ENCODE peak calls at places on chromosomes 16 and 17, in seven cellular contexts. One of them, this sample, is unnamed.

GRCh38 chr17:79790805-79791353 is 6.0 kb downstream of the CBX8 start:
- ATAC-seq in memory B cell: no peak
- ATAC-seq in SK-N-SH treated with all-trans-retinoic acid at 6 μM for 48 hours: peak; percentile 1
- ATAC-seq in stimulated activated naive B cell treated with anti-CD40 and anti-IgM and Interleukin-4, amounts not matched to agents 10 μg/mL and 1 μg/mL and 100 μg/mL, for 72 hours: no peak
- ATAC-seq in CD4-positive, CD25-positive, alpha-beta regulatory T cell: no peak
- ATAC-seq in RWPE2: no peak
- ATAC-seq in activated T-cell treated with anti-CD3 and anti-CD28 coated beads, Interleukin-2, amount 50 U/mL, for 4 hours: no peak
- ATAC-seq in this sample: no peak

GRCh38 chr17:78239489-78239931 is 8.1 kb downstream of the TMEM235 start:
- ATAC-seq in memory B cell: peak; percentile 79
- ATAC-seq in SK-N-SH treated with all-trans-retinoic acid at 6 μM for 48 hours: no peak
- ATAC-seq in stimulated activated naive B cell treated with anti-CD40 and anti-IgM and Interleukin-4, amounts not matched to agents 10 μg/mL and 1 μg/mL and 100 μg/mL, for 72 hours: peak; percentile 39
- ATAC-seq in CD4-positive, CD25-positive, alpha-beta regulatory T cell: no peak
- ATAC-seq in RWPE2: no peak
- ATAC-seq in activated T-cell treated with anti-CD3 and anti-CD28 coated beads, Interleukin-2, amount 50 U/mL, for 4 hours: no peak
- ATAC-seq in this sample: peak; percentile 5

GRCh38 chr17:35312346-35312745 is 61.1 kb downstream of the SLFN11 start:
- ATAC-seq in memory B cell: no peak
- ATAC-seq in SK-N-SH treated with all-trans-retinoic acid at 6 μM for 48 hours: no peak
- ATAC-seq in stimulated activated naive B cell treated with anti-CD40 and anti-IgM and Interleukin-4, amounts not matched to agents 10 μg/mL and 1 μg/mL and 100 μg/mL, for 72 hours: no peak
- ATAC-seq in CD4-positive, CD25-positive, alpha-beta regulatory T cell: no peak
- ATAC-seq in RWPE2: no peak
- ATAC-seq in activated T-cell treated with anti-CD3 and anti-CD28 coated beads, Interleukin-2, amount 50 U/mL, for 4 hours: no peak
- ATAC-seq in this sample: no peak

GRCh38 chr17:78258323-78259229 is 27.1 kb downstream of the TMEM235 start:
- ATAC-seq in memory B cell: peak; percentile 21
- ATAC-seq in SK-N-SH treated with all-trans-retinoic acid at 6 μM for 48 hours: peak; percentile 48
- ATAC-seq in stimulated activated naive B cell treated with anti-CD40 and anti-IgM and Interleukin-4, amounts not matched to agents 10 μg/mL and 1 μg/mL and 100 μg/mL, for 72 hours: peak; percentile 27
- ATAC-seq in CD4-positive, CD25-positive, alpha-beta regulatory T cell: peak; percentile 79
- ATAC-seq in RWPE2: no peak
- ATAC-seq in activated T-cell treated with anti-CD3 and anti-CD28 coated beads, Interleukin-2, amount 50 U/mL, for 4 hours: peak; percentile 55
- ATAC-seq in this sample: peak; percentile 18

GRCh38 chr16:28149016-28149888 is 62.5 kb downstream of the XPO6 start:
- ATAC-seq in memory B cell: no peak
- ATAC-seq in SK-N-SH treated with all-trans-retinoic acid at 6 μM for 48 hours: no peak
- ATAC-seq in stimulated activated naive B cell treated with anti-CD40 and anti-IgM and Interleukin-4, amounts not matched to agents 10 μg/mL and 1 μg/mL and 100 μg/mL, for 72 hours: no peak
- ATAC-seq in CD4-positive, CD25-positive, alpha-beta regulatory T cell: peak; percentile 79
- ATAC-seq in RWPE2: no peak
- ATAC-seq in activated T-cell treated with anti-CD3 and anti-CD28 coated beads, Interleukin-2, amount 50 U/mL, for 4 hours: peak; percentile 37
- ATAC-seq in this sample: peak; percentile 62

GRCh38 chr16:85583491-85584181 is 29.5 kb upstream of the GSE1 start:
- ATAC-seq in memory B cell: no peak
- ATAC-seq in SK-N-SH treated with all-trans-retinoic acid at 6 μM for 48 hours: peak; percentile 31
- ATAC-seq in stimulated activated naive B cell treated with anti-CD40 and anti-IgM and Interleukin-4, amounts not matched to agents 10 μg/mL and 1 μg/mL and 100 μg/mL, for 72 hours: no peak
- ATAC-seq in CD4-positive, CD25-positive, alpha-beta regulatory T cell: no peak
- ATAC-seq in RWPE2: no peak
- ATAC-seq in activated T-cell treated with anti-CD3 and anti-CD28 coated beads, Interleukin-2, amount 50 U/mL, for 4 hours: peak; percentile 63
- ATAC-seq in this sample: no peak

GRCh38 chr16:17213025-17213424 is 257.7 kb downstream of the XYLT1 start:
- ATAC-seq in memory B cell: no peak
- ATAC-seq in SK-N-SH treated with all-trans-retinoic acid at 6 μM for 48 hours: no peak
- ATAC-seq in stimulated activated naive B cell treated with anti-CD40 and anti-IgM and Interleukin-4, amounts not matched to agents 10 μg/mL and 1 μg/mL and 100 μg/mL, for 72 hours: no peak
- ATAC-seq in CD4-positive, CD25-positive, alpha-beta regulatory T cell: peak; percentile 24
- ATAC-seq in RWPE2: no peak
- ATAC-seq in activated T-cell treated with anti-CD3 and anti-CD28 coated beads, Interleukin-2, amount 50 U/mL, for 4 hours: no peak
- ATAC-seq in this sample: no peak

GRCh38 chr16:12573300-12573699 is 230.4 kb downstream of the CPPED1 start:
- ATAC-seq in memory B cell: peak; percentile 46
- ATAC-seq in SK-N-SH treated with all-trans-retinoic acid at 6 μM for 48 hours: no peak
- ATAC-seq in stimulated activated naive B cell treated with anti-CD40 and anti-IgM and Interleukin-4, amounts not matched to agents 10 μg/mL and 1 μg/mL and 100 μg/mL, for 72 hours: peak; percentile 46
- ATAC-seq in CD4-positive, CD25-positive, alpha-beta regulatory T cell: peak; percentile 17
- ATAC-seq in RWPE2: no peak
- ATAC-seq in activated T-cell treated with anti-CD3 and anti-CD28 coated beads, Interleukin-2, amount 50 U/mL, for 4 hours: no peak
- ATAC-seq in this sample: no peak

GRCh38 chr16:87744750-87745514 is 20.9 kb downstream of the KLHDC4 start:
- ATAC-seq in memory B cell: no peak
- ATAC-seq in SK-N-SH treated with all-trans-retinoic acid at 6 μM for 48 hours: no peak
- ATAC-seq in stimulated activated naive B cell treated with anti-CD40 and anti-IgM and Interleukin-4, amounts not matched to agents 10 μg/mL and 1 μg/mL and 100 μg/mL, for 72 hours: no peak
- ATAC-seq in CD4-positive, CD25-positive, alpha-beta regulatory T cell: no peak
- ATAC-seq in RWPE2: peak; percentile 29
- ATAC-seq in activated T-cell treated with anti-CD3 and anti-CD28 coated beads, Interleukin-2, amount 50 U/mL, for 4 hours: no peak
- ATAC-seq in this sample: peak; percentile 53

GRCh38 chr17:39237586-39237985 is 11.8 kb upstream of the STAC2 start:
- ATAC-seq in memory B cell: no peak
- ATAC-seq in SK-N-SH treated with all-trans-retinoic acid at 6 μM for 48 hours: no peak
- ATAC-seq in stimulated activated naive B cell treated with anti-CD40 and anti-IgM and Interleukin-4, amounts not matched to agents 10 μg/mL and 1 μg/mL and 100 μg/mL, for 72 hours: no peak
- ATAC-seq in CD4-positive, CD25-positive, alpha-beta regulatory T cell: no peak
- ATAC-seq in RWPE2: no peak
- ATAC-seq in activated T-cell treated with anti-CD3 and anti-CD28 coated beads, Interleukin-2, amount 50 U/mL, for 4 hours: no peak
- ATAC-seq in this sample: no peak

GRCh38 chr16:9098377-9099090 is 7.1 kb downstream of the HAPSTR1 start:
- ATAC-seq in memory B cell: no peak
- ATAC-seq in SK-N-SH treated with all-trans-retinoic acid at 6 μM for 48 hours: no peak
- ATAC-seq in stimulated activated naive B cell treated with anti-CD40 and anti-IgM and Interleukin-4, amounts not matched to agents 10 μg/mL and 1 μg/mL and 100 μg/mL, for 72 hours: no peak
- ATAC-seq in CD4-positive, CD25-positive, alpha-beta regulatory T cell: no peak
- ATAC-seq in RWPE2: no peak
- ATAC-seq in activated T-cell treated with anti-CD3 and anti-CD28 coated beads, Interleukin-2, amount 50 U/mL, for 4 hours: no peak
- ATAC-seq in this sample: no peak

GRCh38 chr16:11100239-11100750 is 155.7 kb downstream of the SOCS1 start:
- ATAC-seq in memory B cell: no peak
- ATAC-seq in SK-N-SH treated with all-trans-retinoic acid at 6 μM for 48 hours: peak; percentile 63
- ATAC-seq in stimulated activated naive B cell treated with anti-CD40 and anti-IgM and Interleukin-4, amounts not matched to agents 10 μg/mL and 1 μg/mL and 100 μg/mL, for 72 hours: peak; percentile 38
- ATAC-seq in CD4-positive, CD25-positive, alpha-beta regulatory T cell: peak; percentile 35
- ATAC-seq in RWPE2: no peak
- ATAC-seq in activated T-cell treated with anti-CD3 and anti-CD28 coated beads, Interleukin-2, amount 50 U/mL, for 4 hours: peak; percentile 60
- ATAC-seq in this sample: peak; percentile 13

This sample was measured in esophagus mucosa.